ENCODE peak calls at places on chromosome 14, in five cellular contexts. M is foreskin fibroblast, B is fibroblast of lung, V is hepatocyte, D is endothelial cell of umbilical vein. U is an unnamed sample.

GRCh38 chr14:94398536-94398935 is 10.1 kb upstream of the SERPINA1 start:
- DNase-seq in M (no peak), B (no peak), V (no peak), D (no peak), U (no peak)

GRCh38 chr14:65299837-65300236 is 112.7 kb upstream of the FUT8 start:
- DNase-seq in M (no peak), B (no peak), V (no peak), D (no peak), U (no peak)

GRCh38 chr14:60482743-60483142 is 3.1 kb downstream of the C14orf39 start:
- DNase-seq in M (no peak), B (peak; percentile 57), V (no peak), D (no peak), U (no peak)

GRCh38 chr14:40252817-40253447 is 820.7 kb upstream of the FBXO33 start:
- DNase-seq in M (no peak), B (no peak), V (no peak), D (no peak), U (no peak)

GRCh38 chr14:75543258-75543657 is 21.0 kb downstream of the BATF start:
- DNase-seq in M (no peak), B (no peak), V (no peak), D (no peak), U (no peak)

GRCh38 chr14:41607966-41608663 is 1.4 kb downstream of the LRFN5 start:
- DNase-seq in M (no peak), B (peak; percentile 14), V (peak; percentile 30), D (no peak), U (peak; percentile 10)

GRCh38 chr14:74942608-74943007 is 12.8 kb downstream of the PGF start:
- DNase-seq in M (no peak), B (no peak), V (no peak), D (no peak), U (no peak)

GRCh38 chr14:66432334-66432733 is 53.8 kb upstream of the CCDC196 start:
- DNase-seq in M (no peak), B (no peak), V (no peak), D (no peak), U (no peak)

GRCh38 chr14:34227834-34228662 is 234.0 kb downstream of the SPTSSA start:
- DNase-seq in M (peak; percentile 27), B (peak; percentile 49), V (peak; percentile 85), D (peak; percentile 50), U (peak; percentile 58)

GRCh38 chr14:104722938-104723650 is 935 bp upstream of the ADSS1 start:
- DNase-seq in M (no peak), B (no peak), V (no peak), D (no peak), U (no peak)

GRCh38 chr14:69355955-69356321 is 42.2 kb downstream of the ERH start:
- DNase-seq in M (peak; percentile 62), B (peak; percentile 84), V (peak; percentile 37), D (no peak), U (peak; percentile 73)

GRCh38 chr14:105221598-105222178 is 26.6 kb upstream of the BTBD6 start:
- DNase-seq in M (no peak), B (no peak), V (no peak), D (no peak), U (no peak)

DNA sequence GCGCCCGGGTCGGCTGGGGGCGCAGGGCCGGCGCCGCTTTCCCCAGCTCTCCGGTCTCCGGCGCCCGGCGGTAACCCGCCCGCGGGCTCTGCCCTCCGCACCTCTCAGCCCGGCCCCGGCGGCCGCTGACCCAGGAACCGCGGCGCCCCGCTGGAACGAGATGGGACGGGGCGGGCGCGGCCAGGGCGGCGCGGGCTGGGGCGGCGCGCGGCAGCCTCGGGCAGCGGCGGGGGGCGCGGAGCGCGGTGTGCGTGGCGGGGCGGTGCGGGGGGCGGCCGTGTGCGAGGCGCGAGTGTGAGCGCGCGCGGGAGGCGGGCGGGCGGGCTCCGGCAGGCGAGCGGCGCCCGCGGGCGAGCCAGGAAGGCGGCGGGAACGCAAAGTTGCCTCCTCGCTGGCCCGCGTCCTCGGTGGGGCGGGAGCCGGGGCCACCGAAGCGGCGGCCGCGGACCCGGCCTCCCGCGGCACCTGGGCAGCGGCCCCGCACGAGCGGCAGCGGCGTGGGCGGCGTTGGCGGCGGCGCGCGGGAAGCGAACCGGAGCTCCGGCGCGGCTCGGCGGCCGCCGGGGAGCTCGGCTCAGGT is 671 bp upstream of the DIO3 start:
- DNase-seq in M (no peak), B (no peak), V (no peak), D (no peak), U (no peak)
- H3K4me3 ChIP-seq in M (no peak overlapping the region), B (no peak overlapping the region), V (no peak overlapping the region), D (no peak overlapping the region), U (no peak overlapping the region)

GRCh38 chr14:93035585-93035916 is 80.2 kb downstream of the ITPK1 start:
- DNase-seq in M (no peak), B (no peak), V (no peak), D (no peak), U (no peak)

GRCh38 chr14:93033039-93033982 is 82.4 kb downstream of the ITPK1 start:
- DNase-seq in M (no peak), B (no peak), V (no peak), D (no peak), U (no peak)

GRCh38 chr14:93032301-93032929 is 83.3 kb downstream of the ITPK1 start:
- DNase-seq in M (no peak), B (no peak), V (no peak), D (no peak), U (peak; percentile 52)

GRCh38 chr14:93034671-93034994 is 81.1 kb downstream of the ITPK1 start:
- DNase-seq in M (no peak), B (no peak), V (no peak), D (no peak), U (no peak)

DNA sequence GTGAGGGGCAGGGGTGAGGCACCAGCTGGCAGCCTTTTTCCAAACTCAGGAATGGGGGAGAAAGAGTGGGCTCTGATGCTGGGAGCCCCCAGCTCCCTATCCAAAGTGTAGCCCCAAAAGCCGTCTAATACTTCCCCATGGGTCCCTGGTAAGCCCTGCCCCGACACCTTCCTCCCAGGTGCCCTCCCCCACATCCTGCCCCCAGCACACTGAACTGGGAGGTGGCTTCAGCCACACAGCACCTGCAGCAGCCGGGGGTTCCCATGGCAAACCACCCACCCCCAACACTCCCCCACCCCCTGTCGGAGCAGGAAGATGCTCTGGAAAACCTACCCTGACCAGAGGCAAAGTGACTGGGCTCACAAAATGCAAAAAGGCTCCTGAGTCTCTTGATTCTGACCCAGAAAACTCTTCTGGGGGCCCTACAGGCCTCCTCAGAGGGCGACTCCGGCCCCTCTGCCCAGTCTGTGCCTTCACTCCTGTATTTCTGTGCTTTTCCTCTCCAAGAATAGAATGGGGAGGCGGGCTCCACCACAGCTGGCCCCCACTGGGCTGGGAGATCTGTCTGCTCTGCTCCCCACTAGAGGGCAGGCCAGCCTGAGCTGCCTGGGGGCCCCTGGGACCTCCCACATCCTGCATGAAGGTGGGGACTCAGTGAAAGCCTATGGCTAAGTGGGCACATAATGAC is 81.6 kb downstream of the ITPK1 start:
- DNase-seq in M (no peak), B (no peak), V (no peak), D (no peak), U (no peak)
- TF ChIP-seq CTCF in M (peak; percentile 44), B (peak; percentile 17), V (peak; percentile 36), D (peak; percentile 60), U (peak; percentile 54)

DNA sequence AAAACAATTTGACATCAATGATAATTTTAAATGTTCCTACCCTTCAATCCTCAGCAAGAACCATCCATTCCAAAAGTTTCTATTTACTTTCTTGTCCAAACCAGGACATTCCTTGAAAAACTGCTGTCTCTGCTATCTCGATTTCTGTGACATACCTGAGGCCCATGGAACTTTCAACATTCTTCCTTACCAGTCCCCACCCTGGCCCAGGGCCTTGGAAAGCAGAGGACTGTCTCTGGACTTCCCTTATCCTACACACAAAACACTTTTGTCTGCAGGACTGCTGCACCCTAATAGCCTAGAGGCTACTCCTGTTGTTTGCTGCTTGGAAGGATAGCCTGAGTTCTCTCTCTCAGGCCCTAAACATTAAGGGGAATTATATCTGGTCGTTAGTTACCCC is 151.8 kb upstream of the DHRS4 start:
- DNase-seq in M (no peak), B (no peak), V (no peak), D (no peak), U (no peak)
- H3K4me3 ChIP-seq in M (no peak overlapping the region), B (no peak overlapping the region), V (no peak overlapping the region), D (no peak overlapping the region), U (no peak overlapping the region)

GRCh38 chr14:54490448-54490805 is 1.6 kb upstream of the GMFB start:
- DNase-seq in M (no peak), B (no peak), V (no peak), D (no peak), U (no peak)

GRCh38 chr14:54488318-54488645 is 498 bp downstream of the GMFB start:
- DNase-seq in M (no peak), B (no peak), V (no peak), D (no peak), U (no peak)

GRCh38 chr14:54488646-54489317 is at the start of gene GMFB:
- DNase-seq in M (peak; percentile 92), B (peak; percentile 92), V (peak; percentile 96), D (peak; percentile 95), U (peak; percentile 98)

GRCh38 chr14:54489731-54490447 is 1.1 kb upstream of the GMFB start:
- DNase-seq in M (peak; percentile 26), B (no peak), V (no peak), D (no peak), U (no peak)

DNA sequence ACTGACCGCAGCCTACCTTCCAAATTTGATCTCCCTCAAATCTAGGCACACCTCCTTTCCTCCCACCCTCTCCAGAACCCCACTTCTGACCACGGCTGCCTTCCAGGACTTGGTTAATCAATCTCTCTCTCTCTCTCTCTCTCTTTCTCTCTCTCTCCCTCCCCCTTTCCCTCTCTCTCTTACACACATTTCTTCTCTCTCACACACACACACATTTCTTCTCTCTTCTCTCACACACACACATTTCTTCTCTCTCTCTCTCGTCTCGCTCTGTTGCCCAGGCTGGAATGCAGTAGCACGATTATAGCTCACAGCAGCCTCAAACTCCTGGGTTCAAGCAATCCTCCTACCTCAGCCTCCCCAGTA is 521 bp upstream of the GMFB start:
- DNase-seq in M (no peak), B (no peak), V (no peak), D (no peak), U (no peak)
- TF ChIP-seq CTCF in M (no peak), B (no peak), V (no peak), D (no peak), U (no peak)

GRCh38 chr14:100192250-100192671 is 32.8 kb upstream of the DEGS2 start:
- DNase-seq in M (no peak), B (no peak), V (no peak), D (no peak), U (no peak)

GRCh38 chr14:100192672-100193416 is 33.4 kb upstream of the DEGS2 start:
- DNase-seq in M (peak; percentile 89), B (peak; percentile 94), V (peak; percentile 100), D (peak; percentile 97), U (peak; percentile 96)

GRCh38 chr14:100190126-100190525 is 30.7 kb upstream of the DEGS2 start:
- DNase-seq in M (no peak), B (no peak), V (no peak), D (no peak), U (no peak)

GRCh38 chr14:100191584-100192249 is 32.3 kb upstream of the DEGS2 start:
- DNase-seq in M (no peak), B (no peak), V (no peak), D (no peak), U (no peak)

GRCh38 chr14:100193417-100194357 is 34.2 kb upstream of the DEGS2 start:
- DNase-seq in M (no peak), B (no peak), V (no peak), D (no peak), U (no peak)
- H3K4me3 ChIP-seq in M (peak overlapping the region; percentile 60), B (no peak overlapping the region), V (no peak overlapping the region), D (no peak overlapping the region), U (peak overlapping the region; percentile 49)